ENCODE peak calls at places on chromosomes 2 and 18, in nine cellular contexts. L is CD8-positive, alpha-beta memory T cell; J is breast epithelium; Q is coronary artery; H is heart left ventricle; B is psoas muscle; C is upper lobe of right lung; I is BJ; U is stomach. F is an unnamed sample.

GRCh38 chr18:63141777-63142176 is 177.8 kb downstream of the BCL2 start:
- DNase-seq in L (no peak), H (no peak), C (no peak), B (no peak), I (no peak), J (no peak), Q (no peak), U (no peak), F (no peak)

GRCh38 chr18:227902-228301 is 39.9 kb downstream of the THOC1 start:
- DNase-seq in C (no peak), H (no peak), J (no peak), B (no peak), I (no peak), L (no peak), U (no peak), Q (no peak), F (no peak)

GRCh38 chr2:32484907-32485306 is 128.1 kb downstream of the BIRC6 start:
- DNase-seq in U (no peak), Q (no peak), C (no peak), L (no peak), I (peak; percentile 93), B (no peak), H (no peak), J (no peak), F (peak; percentile 31)

GRCh38 chr2:32136097-32136496 is 29.6 kb upstream of the SLC30A6 start:
- DNase-seq in L (no peak), H (no peak), U (no peak), J (no peak), B (no peak), Q (no peak), I (peak; percentile 31), C (no peak), F (peak; percentile 25)

GRCh38 chr2:122643725-122644329 is 888.4 kb downstream of the TSN start:
- DNase-seq in J (no peak), I (peak; percentile 24), Q (no peak), C (no peak), U (no peak), H (no peak), B (no peak), L (no peak), F (peak; percentile 79)

GRCh38 chr2:229275506-229275905 is 4.4 kb upstream of the PID1 start:
- DNase-seq in L (no peak), Q (no peak), C (no peak), U (no peak), H (no peak), I (no peak), B (no peak), J (no peak), F (no peak)

GRCh38 chr2:45905643-45905969 is 254.1 kb downstream of the PRKCE start:
- DNase-seq in Q (no peak), C (no peak), J (no peak), U (no peak), I (no peak), H (no peak), L (no peak), B (no peak), F (no peak)

GRCh38 chr2:10266133-10266620 is 36.5 kb upstream of the HPCAL1 start:
- DNase-seq in Q (no peak), L (no peak), C (no peak), B (no peak), U (no peak), H (no peak), J (peak; percentile 22), I (no peak), F (no peak)

GRCh38 chr2:18966131-18966530 is 376.8 kb upstream of the NT5C1B start:
- DNase-seq in I (peak; percentile 46), Q (no peak), L (no peak), H (no peak), U (no peak), J (no peak), B (no peak), C (no peak), F (no peak)

GRCh38 chr18:8657050-8657820 is 48.0 kb downstream of the RAB12 start:
- DNase-seq in H (no peak), I (no peak), Q (no peak), J (no peak), U (no peak), C (no peak), L (no peak), B (no peak), F (no peak)

GRCh38 chr2:9112079-9112721 is 94.4 kb upstream of the ASAP2 start:
- DNase-seq in H (peak; percentile 50), Q (peak; percentile 75), I (peak; percentile 63), J (no peak), L (no peak), B (peak; percentile 59), U (peak; percentile 42), C (no peak), F (no peak)

GRCh38 chr2:75375646-75376582 is 176.6 kb upstream of the TACR1 start:
- DNase-seq in L (no peak), Q (no peak), B (no peak), C (no peak), J (no peak), I (peak; percentile 24), H (no peak), U (no peak), F (no peak)

GRCh38 chr2:194603429-194603828 is 1053.6 kb upstream of the SLC39A10 start:
- DNase-seq in C (no peak), B (no peak), L (no peak), H (no peak), Q (no peak), J (no peak), I (no peak), U (no peak), F (no peak)

GRCh38 chr2:203177361-203177760 is 61.5 kb upstream of the CYP20A1 start:
- DNase-seq in Q (no peak), L (no peak), B (no peak), H (no peak), J (no peak), C (no peak), U (no peak), I (no peak), F (no peak)

GRCh38 chr18:77341527-77341926 is 91.9 kb downstream of the GALR1 start:
- DNase-seq in I (no peak), U (no peak), B (no peak), Q (no peak), C (no peak), H (no peak), L (no peak), J (no peak), F (no peak)

GRCh38 chr2:101103846-101104245 is 47.3 kb downstream of the TBC1D8 start:
- DNase-seq in C (no peak), H (no peak), L (no peak), U (no peak), B (no peak), I (no peak), Q (no peak), J (no peak), F (no peak)
- H3K4me3 ChIP-seq in C (no peak overlapping the region), H (no peak overlapping the region), L (no peak overlapping the region), U (no peak overlapping the region), B (no peak overlapping the region), I (no peak overlapping the region), Q (no peak overlapping the region), J (no peak overlapping the region), F (no peak overlapping the region)

GRCh38 chr18:59905686-59906091 is 5.9 kb downstream of the PMAIP1 start:
- DNase-seq in U (no peak), H (no peak), L (no peak), I (no peak), B (no peak), J (no peak), Q (no peak), C (no peak), F (no peak)

GRCh38 chr18:59907660-59908059 is 7.9 kb downstream of the PMAIP1 start:
- DNase-seq in J (no peak), U (no peak), B (no peak), C (no peak), L (no peak), I (no peak), H (no peak), Q (no peak), F (no peak)

GRCh38 chr18:59904051-59904601 is 4.3 kb downstream of the PMAIP1 start:
- DNase-seq in J (no peak), U (no peak), I (no peak), C (no peak), H (no peak), B (no peak), L (no peak), Q (no peak), F (no peak)

GRCh38 chr18:59907172-59907571 is 7.4 kb downstream of the PMAIP1 start:
- DNase-seq in H (no peak), Q (no peak), L (no peak), B (no peak), I (no peak), C (no peak), U (no peak), J (no peak), F (no peak)

DNA sequence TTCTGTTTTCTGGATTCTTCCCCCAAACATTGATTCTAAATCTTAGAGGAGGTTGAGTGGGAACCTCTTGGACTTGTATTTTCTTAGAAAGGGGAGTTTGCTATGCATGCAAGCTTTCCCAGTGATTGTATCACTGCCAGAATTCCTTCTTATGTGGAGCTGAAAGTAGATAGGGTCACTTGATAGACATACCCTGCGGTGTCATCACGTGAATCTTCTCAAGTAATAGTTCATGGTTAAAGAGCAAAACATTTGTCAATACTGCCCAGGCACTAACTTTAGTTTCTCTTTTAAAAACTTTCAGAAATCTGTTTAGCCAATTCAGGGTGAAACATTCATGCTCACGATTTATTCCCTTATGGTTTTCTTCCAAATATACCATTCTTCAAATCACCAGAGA is 6.4 kb downstream of the PMAIP1 start:
- DNase-seq in I (no peak), L (no peak), C (no peak), Q (no peak), U (no peak), H (no peak), J (no peak), B (no peak), F (no peak)
- H3K4me3 ChIP-seq in I (no peak overlapping the region), L (no peak overlapping the region), C (no peak overlapping the region), Q (no peak overlapping the region), U (no peak overlapping the region), H (no peak overlapping the region), J (no peak overlapping the region), B (no peak overlapping the region), F (no peak overlapping the region)

GRCh38 chr2:150484006-150484405 is 3.5 kb downstream of the RND3 start:
- DNase-seq in L (no peak), Q (no peak), B (no peak), U (no peak), H (no peak), I (no peak), C (no peak), J (no peak), F (no peak)
- H3K4me3 ChIP-seq in L (no peak overlapping the region), Q (peak overlapping the region; percentile 76), B (peak overlapping the region; percentile 82), U (peak overlapping the region; percentile 67), H (peak overlapping the region; percentile 75), I (peak overlapping the region; percentile 98), C (peak overlapping the region; percentile 68), J (peak overlapping the region; percentile 93), F (peak overlapping the region; percentile 91)

DNA sequence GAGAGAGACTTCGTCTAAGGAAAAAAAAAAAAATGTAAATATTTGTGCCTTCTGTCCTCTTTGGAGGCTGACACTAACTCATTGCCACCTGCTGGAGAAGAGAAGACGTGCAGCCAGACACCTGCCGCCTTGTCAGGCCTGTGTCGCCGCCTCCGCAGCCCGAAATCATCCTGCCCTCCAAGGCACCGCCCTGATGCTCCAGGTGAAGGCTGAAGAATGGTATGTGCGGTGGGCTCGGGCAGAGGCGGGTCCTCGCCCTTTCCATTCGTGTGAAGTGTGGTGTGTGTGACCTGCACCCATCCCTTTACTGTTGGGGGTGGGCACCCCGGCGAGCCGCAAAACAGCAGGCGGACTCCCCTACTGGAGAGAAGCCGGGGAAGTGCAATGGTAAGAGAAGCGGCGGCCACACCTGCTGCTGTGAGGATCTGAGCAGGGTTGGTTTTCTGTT is 60.4 kb downstream of the FAM161A start:
- DNase-seq in B (peak; percentile 44), J (no peak), L (peak; percentile 50), U (peak; percentile 76), I (peak; percentile 2), Q (no peak), C (peak; percentile 67), H (peak; percentile 53), F (no peak)
- H3K4me3 ChIP-seq in B (no peak overlapping the region), J (no peak overlapping the region), L (no peak overlapping the region), U (peak overlapping the region; percentile 31), I (peak overlapping the region; percentile 31), Q (peak overlapping the region; percentile 35), C (no peak overlapping the region), H (no peak overlapping the region), F (no peak overlapping the region)

F was measured in epithelial cell of proximal tubule.